ENCODE peak calls at places on chromosomes 11 and 22, in nine cellular contexts. U is right atrium auricular region, O is PC-3, N is HFF-Myc, V is endothelial cell, T is heart right ventricle, R is lower leg skin, S is WTC11, I is tibial nerve. Q is an unnamed sample.

GRCh38 chr11:70901951-70902521 is 350.3 kb downstream of the SHANK2 start:
- DNase-seq in O (no peak), N (no peak), U (no peak), V (no peak), S (no peak), I (no peak), T (no peak), R (no peak), Q (no peak)

GRCh38 chr11:13287026-13287425 is 9.4 kb downstream of the BMAL1 start:
- DNase-seq in N (no peak), U (no peak), I (no peak), S (no peak), R (no peak), T (no peak), O (no peak), V (no peak), Q (no peak)

GRCh38 chr11:114166897-114167323 is 107.4 kb downstream of the ZBTB16 start:
- DNase-seq in R (peak), V (no peak), U (no peak), T (no peak), I (peak), S (no peak), N (peak), O (peak), Q (no peak)

GRCh38 chr11:9210922-9211320 is 54.2 kb downstream of the DENND5A start:
- DNase-seq in T (no peak), O (peak), S (no peak), V (no peak), N (no peak), U (no peak), I (no peak), R (no peak), Q (peak)

GRCh38 chr11:31757245-31757835 is 53.8 kb downstream of the PAX6 start:
- DNase-seq in T (no peak), V (no peak), U (no peak), O (no peak), R (no peak), S (no peak), I (no peak), N (no peak), Q (no peak)

GRCh38 chr22:49042066-49042465 is 785.6 kb downstream of the BRD1 start:
- DNase-seq in R (no peak), S (no peak), I (no peak), V (no peak), U (no peak), O (no peak), T (no peak), N (no peak), Q (no peak)

GRCh38 chr11:94170953-94171352 is 42.3 kb downstream of the PANX1 start:
- DNase-seq in S (no peak), O (no peak), N (no peak), U (no peak), T (no peak), R (no peak), I (no peak), V (no peak), Q (no peak)

GRCh38 chr22:41360126-41360525 is 21.6 kb upstream of the TEF start:
- DNase-seq in N (no peak), T (no peak), U (no peak), V (no peak), I (no peak), R (no peak), S (peak), O (no peak), Q (no peak)

GRCh38 chr22:45469573-45470383 is 32.9 kb upstream of the FBLN1 start:
- DNase-seq in V (no peak), R (no peak), T (no peak), S (no peak), U (no peak), O (peak), I (no peak), N (peak), Q (no peak)

GRCh38 chr22:32018056-32018455 is 25.0 kb upstream of the SLC5A1 start:
- DNase-seq in S (no peak), O (no peak), V (no peak), I (no peak), T (no peak), U (no peak), R (no peak), N (no peak), Q (no peak)

GRCh38 chr11:84407091-84407490 is 1120.9 kb upstream of the CCDC90B start:
- DNase-seq in I (no peak), U (no peak), N (no peak), R (no peak), T (no peak), S (no peak), O (no peak), V (no peak), Q (no peak)

GRCh38 chr11:9380773-9381172 is 3.7 kb upstream of the IPO7 start:
- DNase-seq in T (peak), U (no peak), I (no peak), S (no peak), N (no peak), V (no peak), O (no peak), R (no peak), Q (no peak)

GRCh38 chr11:34302046-34302921 is 55.5 kb downstream of the ABTB2 start:
- DNase-seq in S (no peak), N (peak), T (no peak), V (no peak), O (peak), U (no peak), I (no peak), R (no peak), Q (peak)

GRCh38 chr22:47056361-47056760 is 293.9 kb downstream of the TBC1D22A start:
- DNase-seq in U (no peak), N (no peak), O (no peak), I (no peak), R (no peak), V (no peak), T (no peak), S (no peak), Q (no peak)

GRCh38 chr22:23939017-23939357 is 22.0 kb downstream of the GSTT2B start:
- DNase-seq in V (no peak), I (no peak), T (no peak), R (no peak), N (no peak), O (no peak), U (no peak), S (no peak), Q (no peak)

GRCh38 chr11:134957540-134958335 is 545.7 kb upstream of the B3GAT1 start:
- DNase-seq in S (no peak), U (peak), O (no peak), V (no peak), N (no peak), R (peak), T (no peak), I (no peak), Q (no peak)

GRCh38 chr22:17570851-17571631 is 7.7 kb downstream of the SLC25A18 start:
- DNase-seq in N (no peak), T (peak), V (no peak), I (peak), R (peak), O (no peak), U (peak), S (no peak), Q (no peak)

GRCh38 chr11:75777461-75778110 is 9.0 kb downstream of the DGAT2 start:
- DNase-seq in U (no peak), T (no peak), I (no peak), N (no peak), R (no peak), S (no peak), V (no peak), O (peak), Q (no peak)

GRCh38 chr22:35587447-35587870 is 29.7 kb downstream of the MB start:
- DNase-seq in R (no peak), N (no peak), V (no peak), S (no peak), I (no peak), O (peak), U (peak), T (peak), Q (no peak)

GRCh38 chr11:26632691-26633159 is 60.7 kb upstream of the MUC15 start:
- DNase-seq in S (no peak), O (no peak), N (no peak), I (no peak), T (no peak), U (no peak), V (no peak), R (no peak), Q (peak)

GRCh38 chr11:79157738-79158137 is 283.1 kb downstream of the TENM4 start:
- DNase-seq in O (no peak), S (no peak), I (no peak), V (no peak), U (no peak), N (no peak), T (no peak), R (peak), Q (no peak)

GRCh38 chr11:79165908-79166307 is 274.9 kb downstream of the TENM4 start:
- DNase-seq in S (no peak), O (peak), T (no peak), V (no peak), R (no peak), I (no peak), U (no peak), N (no peak), Q (no peak)

GRCh38 chr11:79156031-79156430 is 284.8 kb downstream of the TENM4 start:
- DNase-seq in N (no peak), V (no peak), T (no peak), I (no peak), R (peak), O (no peak), U (no peak), S (no peak), Q (no peak)

GRCh38 chr11:79159657-79160450 is 281.0 kb downstream of the TENM4 start:
- DNase-seq in I (no peak), T (no peak), U (no peak), S (no peak), O (no peak), V (no peak), N (no peak), R (peak), Q (no peak)

GRCh38 chr11:79160786-79161403 is 279.9 kb downstream of the TENM4 start:
- DNase-seq in S (no peak), U (no peak), O (peak), I (no peak), R (peak), T (no peak), V (no peak), N (no peak), Q (no peak)
- TF ChIP-seq CTCF in S (peak), U (no peak), O (peak), I (no peak), R (no peak), T (no peak), V (no peak), N (no peak), Q (peak)

DNA sequence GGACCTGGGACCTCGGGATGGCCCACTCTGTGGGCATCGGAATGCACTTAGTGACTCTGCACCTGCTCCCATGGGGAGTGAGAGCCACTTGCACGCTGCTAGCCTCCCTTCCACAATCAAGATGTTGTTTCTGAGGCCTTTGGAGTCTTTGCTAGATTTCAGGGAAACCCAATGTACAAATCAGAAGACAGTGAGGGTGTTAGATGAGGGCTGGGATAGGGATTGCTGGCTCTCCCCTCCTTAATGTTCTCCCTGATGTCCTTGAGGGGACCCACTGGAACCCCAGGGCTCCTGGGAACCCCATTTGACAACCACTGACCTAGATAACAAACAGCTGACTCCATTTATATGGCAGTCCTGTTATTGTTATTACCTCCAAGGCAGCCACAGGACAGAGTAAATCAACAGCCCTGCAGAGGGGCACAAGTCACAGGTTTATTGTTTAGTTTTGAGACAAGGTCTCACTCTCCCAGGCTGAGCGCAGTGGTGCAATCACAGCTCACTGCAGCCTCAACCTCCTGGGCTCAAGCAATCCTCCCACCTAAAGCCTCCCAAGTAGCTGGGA is 31.3 kb upstream of the COMT start:
- DNase-seq in V (no peak), T (no peak), S (no peak), O (no peak), N (no peak), I (no peak), R (no peak), U (no peak), Q (no peak)
- TF ChIP-seq CTCF in V (peak), T (no peak), S (no peak), O (no peak), N (no peak), I (no peak), R (no peak), U (peak), Q (no peak)

DNA sequence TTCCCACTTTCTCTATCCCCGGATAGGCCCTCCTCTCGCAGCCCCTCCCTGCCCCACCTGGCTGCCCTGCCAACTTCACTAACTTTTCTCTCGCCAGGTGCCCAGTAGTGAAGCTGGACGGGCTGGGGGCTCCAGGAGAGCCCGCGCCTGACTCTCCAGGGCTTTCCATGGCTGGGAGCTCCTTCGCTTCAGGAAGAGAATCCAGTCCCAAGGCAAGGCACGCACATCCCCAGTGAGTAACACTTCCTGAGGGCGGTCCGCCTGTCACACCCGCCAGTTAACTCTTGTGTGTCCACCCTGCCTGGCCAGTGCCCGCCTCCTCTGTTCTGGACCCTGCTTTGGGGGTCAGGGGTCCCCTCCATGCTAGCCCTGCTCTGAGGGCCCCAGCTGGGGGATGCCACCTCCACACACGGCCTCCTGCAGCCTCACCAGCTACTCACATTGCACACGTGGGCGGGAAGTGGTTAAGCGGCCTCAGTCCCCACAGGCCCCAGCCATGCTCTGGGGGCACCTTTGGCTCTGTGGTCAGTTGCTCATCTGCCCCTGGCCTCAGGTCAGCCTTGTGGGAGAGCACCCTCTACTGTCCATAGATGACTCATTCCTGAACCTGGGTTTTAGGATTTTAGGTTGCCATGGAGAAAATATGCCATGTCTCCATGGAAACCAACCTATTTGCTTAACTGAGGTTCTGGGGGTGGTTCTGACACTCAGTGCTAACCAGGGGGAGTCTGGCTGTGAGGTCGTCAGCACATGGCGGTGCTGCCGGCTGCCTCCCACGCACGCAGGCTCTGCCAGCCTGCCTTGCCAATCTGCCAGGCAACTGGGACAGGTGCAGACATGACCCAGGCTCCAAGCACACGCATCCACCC is at the start of gene RIN1:
- DNase-seq in N (peak), R (peak), S (peak), I (no peak), O (peak), U (peak), T (peak), V (peak), Q (peak)
- TF ChIP-seq CTCF in N (peak), R (no peak), S (no peak), I (peak), O (peak), U (peak), T (peak), V (no peak), Q (no peak)

GRCh38 chr11:19338375-19338774 is 97.6 kb upstream of the E2F8 start:
- DNase-seq in S (no peak), I (no peak), N (no peak), U (no peak), T (no peak), O (no peak), R (no peak), V (no peak), Q (no peak)
- TF ChIP-seq CTCF in S (no peak), I (no peak), N (no peak), U (no peak), T (no peak), O (no peak), R (no peak), V (no peak), Q (no peak)

DNA sequence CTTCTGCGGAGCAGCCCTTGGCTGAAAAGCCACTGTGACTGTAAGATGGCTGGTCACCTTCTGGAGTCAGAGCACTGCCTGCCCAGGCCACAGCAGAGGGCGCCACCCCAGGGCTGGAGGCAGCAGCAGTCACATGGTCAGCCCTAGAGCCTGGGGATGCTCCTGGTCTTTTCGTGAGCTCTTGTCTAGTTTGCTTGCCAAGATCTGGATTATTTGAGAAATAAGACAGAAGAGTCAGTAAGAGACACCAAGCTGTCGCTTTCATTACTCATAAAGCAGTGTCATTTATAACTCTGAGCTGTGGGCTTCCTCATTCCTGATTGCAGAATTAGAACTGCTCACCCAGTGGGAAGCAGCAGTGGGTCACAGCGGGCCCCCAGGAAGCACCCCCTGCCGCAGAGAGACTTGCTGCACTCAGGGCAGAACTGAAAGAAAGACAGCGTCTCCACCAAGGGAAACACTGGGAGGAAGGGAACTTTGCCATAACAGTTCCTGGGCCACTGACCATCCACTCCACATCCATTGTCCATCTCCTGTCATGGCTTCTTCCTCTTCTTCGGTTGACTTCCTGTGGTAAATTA is 56.7 kb downstream of the PPP6R2 start:
- DNase-seq in O (no peak), N (no peak), I (no peak), V (peak), R (no peak), S (peak), T (peak), U (no peak), Q (peak)
- TF ChIP-seq CTCF in O (peak), N (peak), I (peak), V (no peak), R (no peak), S (no peak), T (peak), U (peak), Q (peak)

DNA sequence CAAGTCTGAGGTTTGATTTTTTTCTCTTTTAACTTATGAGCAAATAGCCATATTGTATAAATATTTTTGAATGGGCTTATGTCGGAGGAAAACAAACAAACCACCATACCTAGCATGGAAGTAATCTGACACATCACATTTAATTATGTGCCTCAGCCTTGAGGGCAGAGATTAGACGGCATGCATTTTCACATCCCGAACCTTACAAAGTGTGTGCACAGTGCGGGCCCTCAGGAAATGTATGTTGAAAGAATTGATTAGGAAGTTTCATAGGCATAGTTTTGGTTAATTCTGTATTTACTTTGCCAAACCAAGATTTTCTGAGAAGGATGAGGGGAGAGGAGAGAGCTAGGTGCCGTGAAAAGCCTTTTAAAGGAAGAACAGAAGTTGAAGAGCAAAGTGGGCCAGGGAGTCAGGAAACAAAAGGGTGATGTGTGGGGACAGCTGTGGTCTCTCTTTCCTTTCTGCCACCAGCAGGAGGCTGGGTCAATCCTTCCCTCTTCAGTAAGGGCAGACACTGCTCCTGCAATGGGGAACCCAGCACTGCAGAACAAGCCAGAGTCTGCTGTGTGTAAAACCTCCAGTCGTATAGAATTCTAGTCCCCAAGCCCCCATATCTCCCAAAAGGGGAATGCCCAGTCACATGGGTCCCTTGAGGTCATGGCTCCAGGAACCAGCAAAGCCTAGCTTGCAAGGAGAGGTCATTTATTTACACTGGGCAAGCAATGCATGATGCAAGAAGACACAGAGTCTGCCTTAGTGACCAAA is 71.2 kb upstream of the OLFML1 start:
- DNase-seq in R (no peak), U (no peak), V (no peak), S (no peak), T (no peak), N (no peak), O (peak), I (no peak), Q (no peak)
- TF ChIP-seq CTCF in R (no peak), U (no peak), V (no peak), S (no peak), T (no peak), N (no peak), O (no peak), I (no peak), Q (no peak)

GRCh38 chr11:100821198-100821597 is 134.1 kb downstream of the ARHGAP42 start:
- DNase-seq in V (no peak), I (no peak), S (no peak), O (peak), N (no peak), T (no peak), U (no peak), R (no peak), Q (no peak)

GRCh38 chr11:100816823-100817222 is 129.7 kb downstream of the ARHGAP42 start:
- DNase-seq in R (no peak), N (no peak), U (no peak), V (no peak), T (no peak), O (peak), I (no peak), S (no peak), Q (no peak)

GRCh38 chr11:100815787-100816330 is 128.8 kb downstream of the ARHGAP42 start:
- DNase-seq in S (no peak), V (no peak), U (no peak), N (no peak), I (no peak), T (no peak), O (no peak), R (no peak), Q (no peak)

GRCh38 chr11:100812517-100812916 is 125.4 kb downstream of the ARHGAP42 start:
- DNase-seq in I (no peak), S (no peak), R (no peak), U (no peak), V (no peak), T (no peak), N (no peak), O (no peak), Q (no peak)

GRCh38 chr11:100817620-100818019 is 130.5 kb downstream of the ARHGAP42 start:
- DNase-seq in R (no peak), V (no peak), S (no peak), I (no peak), T (no peak), U (no peak), O (no peak), N (no peak), Q (no peak)
- TF ChIP-seq CTCF in R (no peak), V (no peak), S (no peak), I (no peak), T (no peak), U (no peak), O (peak), N (no peak), Q (no peak)

GRCh38 chr11:60657880-60658279 is 41.5 kb upstream of the MS4A8 start:
- DNase-seq in T (no peak), S (no peak), R (no peak), N (no peak), V (no peak), I (no peak), U (no peak), O (no peak), Q (no peak)
- TF ChIP-seq CTCF in T (no peak), S (no peak), R (no peak), N (no peak), V (no peak), I (no peak), U (no peak), O (no peak), Q (peak)

GRCh38 chr11:11987503-11988022 is 20.9 kb downstream of the DKK3 start:
- DNase-seq in R (peak), U (no peak), T (no peak), I (no peak), O (peak), S (no peak), V (no peak), N (peak), Q (no peak)
- TF ChIP-seq CTCF in R (no peak), U (peak), T (peak), I (no peak), O (peak), S (no peak), V (peak), N (peak), Q (no peak)

Q was measured in GM20000.